ENCODE peak calls at places on chromosomes 13 and 19, in four cellular contexts. One of them, this sample, is unnamed. For H3K27me3, the result is how much of the 10 kb centered on the place peaks cover.

GRCh38 chr13:34816543-34816942 is 125.5 kb upstream of the NBEA start:
- DNase-seq in keratinocyte: no peak
- DNase-seq in cardiac muscle cell: no peak
- DNase-seq in H1: no peak
- DNase-seq in this sample: no peak

GRCh38 chr19:45955905-45956608 is 17.6 kb downstream of the NOVA2 start:
- DNase-seq in keratinocyte: no peak
- DNase-seq in cardiac muscle cell: no peak
- DNase-seq in H1: no peak
- DNase-seq in this sample: peak

GRCh38 chr13:75194717-75195116 is 287.3 kb downstream of the TBC1D4 start:
- DNase-seq in keratinocyte: no peak
- DNase-seq in cardiac muscle cell: no peak
- DNase-seq in H1: no peak
- DNase-seq in this sample: no peak

GRCh38 chr19:41541990-41542584 is 33.9 kb upstream of the CEACAM21 start:
- DNase-seq in keratinocyte: no peak
- DNase-seq in cardiac muscle cell: peak
- DNase-seq in H1: peak
- DNase-seq in this sample: no peak

GRCh38 chr13:89375839-89376238 is 1704.7 kb downstream of the SLITRK5 start:
- DNase-seq in keratinocyte: no peak
- DNase-seq in cardiac muscle cell: no peak
- DNase-seq in H1: no peak
- DNase-seq in this sample: no peak

GRCh38 chr19:44553478-44554171 is 24.1 kb upstream of the CEACAM20 start:
- DNase-seq in keratinocyte: peak
- DNase-seq in cardiac muscle cell: no peak
- DNase-seq in H1: no peak
- DNase-seq in this sample: no peak

GRCh38 chr13:83620535-83621220 is 261.6 kb downstream of the SLITRK1 start:
- DNase-seq in keratinocyte: no peak
- DNase-seq in cardiac muscle cell: no peak
- DNase-seq in H1: no peak
- DNase-seq in this sample: no peak

GRCh38 chr13:63773476-63773875 is 2357.8 kb upstream of the PCDH20 start:
- DNase-seq in keratinocyte: no peak
- DNase-seq in cardiac muscle cell: no peak
- DNase-seq in H1: no peak
- DNase-seq in this sample: no peak

GRCh38 chr19:33547676-33548075 is 26.1 kb upstream of the PEPD start:
- DNase-seq in keratinocyte: no peak
- DNase-seq in cardiac muscle cell: no peak
- DNase-seq in H1: no peak
- DNase-seq in this sample: no peak

GRCh38 chr13:94800423-94800822 is 88.1 kb upstream of the SOX21 start:
- DNase-seq in keratinocyte: no peak
- DNase-seq in cardiac muscle cell: no peak
- DNase-seq in H1: no peak
- DNase-seq in this sample: no peak

DNA sequence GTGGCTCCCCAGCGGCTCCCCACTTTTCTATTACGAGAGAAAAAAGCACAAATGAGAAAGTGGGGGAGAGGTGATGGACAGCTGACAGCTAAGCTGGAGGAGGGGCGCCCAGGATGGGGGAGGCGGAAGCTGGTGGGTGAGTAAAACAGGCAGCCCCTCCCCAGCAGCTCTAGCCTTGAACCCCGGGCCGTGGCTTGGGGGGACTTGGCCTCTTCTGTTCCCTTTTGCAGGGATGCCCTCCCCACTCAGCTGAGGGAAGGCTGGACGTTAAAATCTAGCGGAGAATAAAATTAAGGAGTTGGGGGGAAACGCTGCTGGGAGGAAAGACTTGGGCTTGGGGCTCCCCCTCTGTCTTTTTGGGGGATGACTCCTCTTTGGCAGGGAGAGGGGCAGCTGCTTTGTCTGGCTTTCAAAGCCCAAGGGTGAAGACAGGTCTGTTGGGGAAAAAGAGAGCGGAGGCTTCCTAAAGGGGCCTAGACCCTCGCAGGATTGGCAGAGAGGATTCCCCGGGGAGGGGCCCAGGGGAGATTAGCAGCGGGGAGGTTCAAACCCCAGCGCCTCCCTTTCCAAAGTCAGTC is 1.4 kb upstream of the SAMD1 start:
- DNase-seq in keratinocyte: no peak
- DNase-seq in cardiac muscle cell: no peak
- DNase-seq in H1: peak
- DNase-seq in this sample: no peak
- TF ChIP-seq CTCF in keratinocyte: no peak
- TF ChIP-seq CTCF in cardiac muscle cell: no peak
- TF ChIP-seq CTCF in H1: peak
- TF ChIP-seq CTCF in this sample: no peak

GRCh38 chr19:15758379-15758778 is 20.6 kb downstream of the OR10H3 start:
- DNase-seq in keratinocyte: no peak
- DNase-seq in cardiac muscle cell: no peak
- DNase-seq in H1: no peak
- DNase-seq in this sample: no peak
- H3K27me3 ChIP-seq in keratinocyte: under half
- H3K27me3 ChIP-seq in cardiac muscle cell: under half
- H3K27me3 ChIP-seq in H1: under half
- H3K27me3 ChIP-seq in this sample: under half

GRCh38 chr19:18160792-18161690 is 8.1 kb downstream of the PIK3R2 start:
- DNase-seq in keratinocyte: no peak
- DNase-seq in cardiac muscle cell: peak
- DNase-seq in H1: peak
- DNase-seq in this sample: no peak
- H3K4me3 ChIP-seq in keratinocyte: no peak
- H3K4me3 ChIP-seq in cardiac muscle cell: no peak
- H3K4me3 ChIP-seq in H1: peak
- H3K4me3 ChIP-seq in this sample: no peak

GRCh38 chr13:26111797-26112196 is 60.0 kb upstream of the SHISA2 start:
- DNase-seq in keratinocyte: no peak
- DNase-seq in cardiac muscle cell: no peak
- DNase-seq in H1: no peak
- DNase-seq in this sample: no peak
- TF ChIP-seq CTCF in keratinocyte: no peak
- TF ChIP-seq CTCF in cardiac muscle cell: no peak
- TF ChIP-seq CTCF in H1: no peak
- TF ChIP-seq CTCF in this sample: no peak

This sample was measured in kidney epithelial cell.